ENCODE peak calls at places on chromosomes 4 and X, in seven cellular contexts. One of them, this sample, is unnamed.
A peak's percentile ranks its signal among the peaks of the same experiment; 100 is the strongest.

GRCh38 chrX:18938710-18939109 is 45.2 kb downstream of the PHKA2 start:
- DNase-seq in H9: no peak
- DNase-seq in H1: no peak
- DNase-seq in neuronal stem cell: no peak
- DNase-seq in IMR-90: peak; percentile 12
- DNase-seq in mesendoderm: no peak
- DNase-seq in trophoblast cell: no peak
- DNase-seq in this sample: no peak

GRCh38 chr4:47499705-47500104 is 14.6 kb downstream of the ATP10D start:
- DNase-seq in H9: no peak
- DNase-seq in H1: no peak
- DNase-seq in neuronal stem cell: no peak
- DNase-seq in IMR-90: peak; percentile 13
- DNase-seq in mesendoderm: no peak
- DNase-seq in trophoblast cell: no peak
- DNase-seq in this sample: no peak

GRCh38 chr4:138400528-138400927 is 158.4 kb upstream of the SLC7A11 start:
- DNase-seq in H9: no peak
- DNase-seq in H1: no peak
- DNase-seq in neuronal stem cell: no peak
- DNase-seq in IMR-90: no peak
- DNase-seq in mesendoderm: no peak
- DNase-seq in trophoblast cell: no peak
- DNase-seq in this sample: no peak

GRCh38 chrX:151825927-151826471 is 86.7 kb upstream of the MAGEA4 start:
- DNase-seq in H9: no peak
- DNase-seq in H1: no peak
- DNase-seq in neuronal stem cell: no peak
- DNase-seq in IMR-90: peak; percentile 1
- DNase-seq in mesendoderm: peak; percentile 31
- DNase-seq in trophoblast cell: peak; percentile 67
- DNase-seq in this sample: peak; percentile 3

GRCh38 chrX:136586386-136586785 is 54.4 kb downstream of the VGLL1 start:
- DNase-seq in H9: no peak
- DNase-seq in H1: no peak
- DNase-seq in neuronal stem cell: no peak
- DNase-seq in IMR-90: no peak
- DNase-seq in mesendoderm: no peak
- DNase-seq in trophoblast cell: no peak
- DNase-seq in this sample: no peak

GRCh38 chrX:79235899-79236298 is 91.4 kb downstream of the GPR174 start:
- DNase-seq in H9: no peak
- DNase-seq in H1: no peak
- DNase-seq in neuronal stem cell: no peak
- DNase-seq in IMR-90: no peak
- DNase-seq in mesendoderm: no peak
- DNase-seq in trophoblast cell: no peak
- DNase-seq in this sample: no peak

GRCh38 chr4:89737888-89738287 is 99.1 kb downstream of the SNCA start:
- DNase-seq in H9: no peak
- DNase-seq in H1: no peak
- DNase-seq in neuronal stem cell: no peak
- DNase-seq in IMR-90: no peak
- DNase-seq in mesendoderm: no peak
- DNase-seq in trophoblast cell: no peak
- DNase-seq in this sample: no peak

GRCh38 chr4:5809216-5809776 is 83.6 kb downstream of the CRMP1 start:
- DNase-seq in H9: no peak
- DNase-seq in H1: no peak
- DNase-seq in neuronal stem cell: no peak
- DNase-seq in IMR-90: peak; percentile 41
- DNase-seq in mesendoderm: no peak
- DNase-seq in trophoblast cell: no peak
- DNase-seq in this sample: no peak

GRCh38 chr4:577499-578450 is 1.7 kb upstream of the TMEM271 start:
- DNase-seq in H9: peak; percentile 75
- DNase-seq in H1: peak; percentile 70
- DNase-seq in neuronal stem cell: peak; percentile 37
- DNase-seq in IMR-90: no peak
- DNase-seq in mesendoderm: peak; percentile 76
- DNase-seq in trophoblast cell: peak; percentile 27
- DNase-seq in this sample: peak; percentile 41

GRCh38 chrX:76555816-76556215 is 128.3 kb downstream of the MAGEE1 start:
- DNase-seq in H9: peak; percentile 51
- DNase-seq in H1: peak; percentile 52
- DNase-seq in neuronal stem cell: peak; percentile 27
- DNase-seq in IMR-90: peak; percentile 22
- DNase-seq in mesendoderm: peak; percentile 82
- DNase-seq in trophoblast cell: peak; percentile 52
- DNase-seq in this sample: no peak

GRCh38 chrX:3129256-3129655 is 88.0 kb downstream of the ARSF start:
- DNase-seq in H9: no peak
- DNase-seq in H1: no peak
- DNase-seq in neuronal stem cell: no peak
- DNase-seq in IMR-90: peak; percentile 28
- DNase-seq in mesendoderm: no peak
- DNase-seq in trophoblast cell: no peak
- DNase-seq in this sample: no peak

GRCh38 chr4:74088396-74088795 is 10.6 kb downstream of the CXCL2 start:
- DNase-seq in H9: no peak
- DNase-seq in H1: no peak
- DNase-seq in neuronal stem cell: no peak
- DNase-seq in IMR-90: no peak
- DNase-seq in mesendoderm: no peak
- DNase-seq in trophoblast cell: no peak
- DNase-seq in this sample: no peak

GRCh38 chr4:162985131-162985530 is 181.6 kb downstream of the NAF1 start:
- DNase-seq in H9: no peak
- DNase-seq in H1: no peak
- DNase-seq in neuronal stem cell: no peak
- DNase-seq in IMR-90: no peak
- DNase-seq in mesendoderm: no peak
- DNase-seq in trophoblast cell: no peak
- DNase-seq in this sample: no peak

GRCh38 chr4:24888945-24889344 is 23.9 kb downstream of the CCDC149 start:
- DNase-seq in H9: no peak
- DNase-seq in H1: no peak
- DNase-seq in neuronal stem cell: no peak
- DNase-seq in IMR-90: no peak
- DNase-seq in mesendoderm: no peak
- DNase-seq in trophoblast cell: no peak
- DNase-seq in this sample: no peak

GRCh38 chr4:48699470-48699869 is 80.6 kb downstream of the FRYL start:
- DNase-seq in H9: no peak
- DNase-seq in H1: no peak
- DNase-seq in neuronal stem cell: no peak
- DNase-seq in IMR-90: no peak
- DNase-seq in mesendoderm: peak; percentile 54
- DNase-seq in trophoblast cell: peak; percentile 13
- DNase-seq in this sample: peak; percentile 55

GRCh38 chr4:170853422-170854021 is 763.8 kb upstream of the AADAT start:
- DNase-seq in H9: peak; percentile 71
- DNase-seq in H1: peak; percentile 69
- DNase-seq in neuronal stem cell: peak; percentile 31
- DNase-seq in IMR-90: no peak
- DNase-seq in mesendoderm: peak; percentile 74
- DNase-seq in trophoblast cell: peak; percentile 54
- DNase-seq in this sample: peak; percentile 51

GRCh38 chr4:1405636-1406415 is 416 bp downstream of the NKX1-1 start:
- DNase-seq in H9: peak; percentile 45
- DNase-seq in H1: no peak
- DNase-seq in neuronal stem cell: no peak
- DNase-seq in IMR-90: no peak
- DNase-seq in mesendoderm: no peak
- DNase-seq in trophoblast cell: no peak
- DNase-seq in this sample: no peak

GRCh38 chrX:123140904-123141303 is 43.2 kb upstream of the GRIA3 start:
- DNase-seq in H9: no peak
- DNase-seq in H1: no peak
- DNase-seq in neuronal stem cell: no peak
- DNase-seq in IMR-90: no peak
- DNase-seq in mesendoderm: no peak
- DNase-seq in trophoblast cell: no peak
- DNase-seq in this sample: no peak

GRCh38 chrX:123140454-123140853 is 43.6 kb upstream of the GRIA3 start:
- DNase-seq in H9: no peak
- DNase-seq in H1: no peak
- DNase-seq in neuronal stem cell: no peak
- DNase-seq in IMR-90: no peak
- DNase-seq in mesendoderm: no peak
- DNase-seq in trophoblast cell: no peak
- DNase-seq in this sample: no peak

GRCh38 chrX:123138473-123138872 is 45.6 kb upstream of the GRIA3 start:
- DNase-seq in H9: no peak
- DNase-seq in H1: no peak
- DNase-seq in neuronal stem cell: no peak
- DNase-seq in IMR-90: no peak
- DNase-seq in mesendoderm: peak; percentile 8
- DNase-seq in trophoblast cell: peak; percentile 35
- DNase-seq in this sample: no peak
- H2BK120ac ChIP-seq in H9: no peak overlapping the region
- H2BK120ac ChIP-seq in H1: no peak overlapping the region
- H2BK120ac ChIP-seq in neuronal stem cell: no peak overlapping the region
- H2BK120ac ChIP-seq in IMR-90: no peak overlapping the region
- H2BK120ac ChIP-seq in mesendoderm: no peak overlapping the region
- H2BK120ac ChIP-seq in trophoblast cell: no peak overlapping the region
- H2BK120ac ChIP-seq in this sample: no peak overlapping the region

DNA sequence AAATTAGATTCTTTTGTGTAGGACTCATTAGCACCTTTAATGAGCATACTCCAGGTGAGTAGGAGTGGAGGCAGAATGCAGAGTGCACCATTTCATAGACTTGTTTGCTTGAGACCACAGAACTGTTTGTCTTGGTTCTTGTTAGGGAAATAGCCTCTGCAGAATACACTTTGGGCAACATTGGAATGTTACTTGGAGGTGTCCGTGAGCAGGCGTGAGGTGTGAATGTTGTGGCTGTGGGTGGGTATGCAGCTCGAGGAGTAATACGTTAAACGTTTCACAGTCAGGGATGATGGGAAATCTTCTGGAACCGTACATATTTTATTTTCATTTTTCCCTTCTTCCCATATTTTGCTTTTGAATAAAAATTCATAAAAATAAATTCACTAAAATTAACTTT is 31.6 kb downstream of the PAQR3 start:
- DNase-seq in H9: no peak
- DNase-seq in H1: no peak
- DNase-seq in neuronal stem cell: no peak
- DNase-seq in IMR-90: no peak
- DNase-seq in mesendoderm: peak; percentile 7
- DNase-seq in trophoblast cell: no peak
- DNase-seq in this sample: no peak
- H2BK120ac ChIP-seq in H9: no peak overlapping the region
- H2BK120ac ChIP-seq in H1: no peak overlapping the region
- H2BK120ac ChIP-seq in neuronal stem cell: no peak overlapping the region
- H2BK120ac ChIP-seq in IMR-90: no peak overlapping the region
- H2BK120ac ChIP-seq in mesendoderm: no peak overlapping the region
- H2BK120ac ChIP-seq in trophoblast cell: no peak overlapping the region
- H2BK120ac ChIP-seq in this sample: no peak overlapping the region

GRCh38 chr4:76581276-76581675 is 146.2 kb downstream of the SHROOM3 start:
- DNase-seq in H9: no peak
- DNase-seq in H1: no peak
- DNase-seq in neuronal stem cell: no peak
- DNase-seq in IMR-90: no peak
- DNase-seq in mesendoderm: no peak
- DNase-seq in trophoblast cell: no peak
- DNase-seq in this sample: no peak

GRCh38 chr4:76579596-76580375 is 144.8 kb downstream of the SHROOM3 start:
- DNase-seq in H9: no peak
- DNase-seq in H1: no peak
- DNase-seq in neuronal stem cell: no peak
- DNase-seq in IMR-90: no peak
- DNase-seq in mesendoderm: no peak
- DNase-seq in trophoblast cell: peak; percentile 52
- DNase-seq in this sample: no peak

GRCh38 chr4:76578002-76578560 is 143.1 kb downstream of the SHROOM3 start:
- DNase-seq in H9: no peak
- DNase-seq in H1: no peak
- DNase-seq in neuronal stem cell: no peak
- DNase-seq in IMR-90: no peak
- DNase-seq in mesendoderm: no peak
- DNase-seq in trophoblast cell: no peak
- DNase-seq in this sample: no peak

GRCh38 chr4:76572224-76572623 is 137.2 kb downstream of the SHROOM3 start:
- DNase-seq in H9: no peak
- DNase-seq in H1: no peak
- DNase-seq in neuronal stem cell: no peak
- DNase-seq in IMR-90: no peak
- DNase-seq in mesendoderm: no peak
- DNase-seq in trophoblast cell: no peak
- DNase-seq in this sample: no peak

DNA sequence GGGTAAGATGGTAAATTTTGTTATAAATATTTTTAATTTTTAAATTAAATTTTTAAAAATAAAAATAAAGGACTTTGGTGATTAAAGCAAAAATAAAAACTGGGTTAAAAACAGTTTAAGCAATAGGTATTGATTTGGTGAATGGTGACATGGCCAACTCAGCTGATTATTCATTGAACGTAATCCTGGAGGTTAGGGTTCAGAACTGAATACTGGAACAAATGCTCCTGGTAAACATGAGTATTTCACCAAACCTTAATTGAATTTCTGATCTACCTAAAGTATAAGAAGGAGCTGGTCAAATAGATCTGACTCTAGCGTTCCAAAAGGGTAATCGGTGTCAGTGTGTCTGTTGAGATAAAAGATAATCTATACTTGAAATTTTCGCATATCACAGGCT is 141.8 kb downstream of the SHROOM3 start:
- DNase-seq in H9: no peak
- DNase-seq in H1: no peak
- DNase-seq in neuronal stem cell: no peak
- DNase-seq in IMR-90: no peak
- DNase-seq in mesendoderm: no peak
- DNase-seq in trophoblast cell: no peak
- DNase-seq in this sample: no peak
- H2BK120ac ChIP-seq in H9: no peak overlapping the region
- H2BK120ac ChIP-seq in H1: no peak overlapping the region
- H2BK120ac ChIP-seq in neuronal stem cell: no peak overlapping the region
- H2BK120ac ChIP-seq in IMR-90: no peak overlapping the region
- H2BK120ac ChIP-seq in mesendoderm: no peak overlapping the region
- H2BK120ac ChIP-seq in trophoblast cell: no peak overlapping the region
- H2BK120ac ChIP-seq in this sample: no peak overlapping the region

DNA sequence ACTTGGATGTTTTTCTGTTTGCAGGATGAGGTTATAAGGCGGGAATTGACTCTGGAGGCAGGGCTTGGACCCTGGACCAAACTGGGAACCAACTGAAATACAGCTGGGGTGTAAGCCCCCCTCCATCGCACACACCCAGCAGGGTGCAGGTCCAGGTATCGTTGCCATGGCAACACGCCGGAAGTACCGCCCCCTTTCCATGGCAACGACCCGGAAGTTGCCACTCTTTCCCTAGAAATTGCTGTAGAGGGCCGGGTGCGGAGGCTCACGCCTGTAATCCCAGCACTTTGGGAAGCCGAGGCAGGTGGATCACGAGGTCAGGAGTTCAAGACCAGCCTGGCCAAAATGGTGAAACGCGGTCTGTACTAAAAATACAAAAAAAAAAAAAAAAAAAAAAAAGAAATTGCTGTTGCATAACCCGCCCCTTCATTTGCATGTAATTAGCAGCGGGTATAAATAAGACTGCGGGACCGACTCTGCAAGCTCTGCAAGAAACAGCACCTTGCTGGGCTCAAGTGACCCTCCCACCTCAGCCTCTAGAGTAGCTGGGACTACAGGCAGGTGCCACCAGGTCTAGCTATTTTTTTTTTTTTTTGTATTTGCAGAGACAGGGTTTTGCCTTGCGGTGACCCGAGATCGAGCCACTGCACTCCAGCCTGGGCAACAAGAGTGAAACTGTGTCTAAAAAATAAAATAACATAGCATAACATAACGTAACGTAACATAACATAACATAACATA is 139.6 kb downstream of the CRLF2 start:
- DNase-seq in H9: peak; percentile 49
- DNase-seq in H1: peak; percentile 87
- DNase-seq in neuronal stem cell: no peak
- DNase-seq in IMR-90: no peak
- DNase-seq in mesendoderm: peak; percentile 92
- DNase-seq in trophoblast cell: no peak
- DNase-seq in this sample: no peak
- H2BK120ac ChIP-seq in H9: no peak overlapping the region
- H2BK120ac ChIP-seq in H1: no peak overlapping the region
- H2BK120ac ChIP-seq in neuronal stem cell: no peak overlapping the region
- H2BK120ac ChIP-seq in IMR-90: no peak overlapping the region
- H2BK120ac ChIP-seq in mesendoderm: no peak overlapping the region
- H2BK120ac ChIP-seq in trophoblast cell: no peak overlapping the region
- H2BK120ac ChIP-seq in this sample: no peak overlapping the region

This sample was measured in mesenchymal stem cell.